ENCODE peak calls at places on chromosomes 6 and 20, in eight cellular contexts. T is tibial nerve, W is endothelial cell, Y is IMR-90, M is fibroblast of mammary gland, G is epithelial cell of esophagus, J is pancreas, C is B cell. K is an unnamed sample.

GRCh38 chr6:22112490-22112889 is 184.3 kb downstream of the PRL start:
- DNase-seq in T (no peak), J (no peak), G (peak), Y (peak), M (no peak), W (no peak), C (no peak), K (no peak)

GRCh38 chr6:169269180-169270076 is 15.8 kb upstream of the THBS2 start:
- DNase-seq in J (no peak), W (no peak), Y (peak), T (peak), G (peak), C (no peak), M (peak), K (no peak)

GRCh38 chr20:47432251-47433210 is 69.2 kb upstream of the NCOA3 start:
- DNase-seq in Y (peak), W (no peak), J (no peak), T (no peak), G (peak), M (peak), C (no peak), K (no peak)

GRCh38 chr20:63525968-63526367 is 5.4 kb downstream of the PPDPF start:
- DNase-seq in G (no peak), C (peak), Y (no peak), J (no peak), M (no peak), W (no peak), T (no peak), K (no peak)

GRCh38 chr6:79031821-79032590 is 46.0 kb downstream of the PHIP start:
- DNase-seq in M (peak), Y (peak), C (no peak), W (no peak), J (no peak), T (no peak), G (no peak), K (no peak)

GRCh38 chr6:139468178-139468577 is 93.7 kb upstream of the CITED2 start:
- DNase-seq in T (no peak), G (peak), W (no peak), M (no peak), Y (no peak), J (no peak), C (no peak), K (no peak)

GRCh38 chr20:13868331-13868730 is 83.5 kb downstream of the NDUFAF5 start:
- DNase-seq in Y (peak), W (no peak), M (peak), C (no peak), J (no peak), T (no peak), G (peak), K (no peak)

GRCh38 chr6:154292855-154293519 is 63.6 kb downstream of the IPCEF1 start:
- DNase-seq in Y (peak), M (peak), W (no peak), C (no peak), G (peak), J (no peak), T (no peak), K (no peak)

GRCh38 chr6:57303931-57304681 is 13.3 kb upstream of the PRIM2 start:
- DNase-seq in J (no peak), T (no peak), M (peak), Y (no peak), G (no peak), W (no peak), C (no peak), K (no peak)

GRCh38 chr20:60000271-60001026 is 42.2 kb downstream of the CDH26 start:
- DNase-seq in G (no peak), Y (no peak), W (no peak), J (no peak), M (no peak), C (no peak), T (no peak), K (no peak)

GRCh38 chr6:44795326-44795725 is 407.8 kb downstream of the CDC5L start:
- DNase-seq in J (no peak), Y (no peak), M (no peak), C (no peak), W (no peak), G (no peak), T (no peak), K (no peak)

GRCh38 chr6:66418906-66419305 is 711.9 kb upstream of the EYS start:
- DNase-seq in M (no peak), J (no peak), C (no peak), G (no peak), Y (no peak), T (no peak), W (no peak), K (no peak)

GRCh38 chr6:109055771-109056235 is 38.8 kb downstream of the SESN1 start:
- DNase-seq in W (no peak), M (peak), J (no peak), T (no peak), G (peak), Y (peak), C (no peak), K (no peak)

GRCh38 chr6:73282876-73283275 is 19.9 kb upstream of the KHDC1 start:
- DNase-seq in M (no peak), W (no peak), G (peak), J (no peak), T (no peak), C (no peak), Y (no peak), K (no peak)

DNA sequence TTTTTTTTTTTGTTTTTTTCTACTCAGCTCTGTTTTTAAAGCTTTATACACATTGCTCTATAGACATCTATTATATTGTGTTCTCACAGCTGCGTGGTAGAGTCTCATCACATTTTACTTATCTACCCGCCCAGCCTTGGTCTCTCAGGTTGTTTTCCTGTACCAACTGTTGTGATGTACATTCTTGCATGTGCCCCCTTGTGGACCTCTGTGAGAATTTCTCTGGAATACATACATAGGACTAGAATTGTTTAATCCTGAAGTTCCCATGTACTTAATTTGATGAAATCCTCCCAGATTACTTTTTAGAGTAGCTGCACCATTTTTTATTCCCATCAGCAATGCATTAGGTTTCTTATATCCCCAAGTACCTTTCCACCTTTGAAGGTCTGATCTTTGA is 40.4 kb upstream of the TINAG start:
- DNase-seq in W (peak), M (peak), G (peak), J (no peak), Y (peak), T (no peak), C (no peak), K (no peak)
- TF ChIP-seq CTCF in W (peak), M (peak), G (peak), J (no peak), Y (peak), T (no peak), C (no peak), K (no peak)

GRCh38 chr6:69706724-69707123 is 90.1 kb downstream of the LMBRD1 start:
- DNase-seq in M (no peak), W (no peak), G (no peak), Y (no peak), T (no peak), C (no peak), J (no peak), K (no peak)

GRCh38 chr6:69704916-69705315 is 91.9 kb downstream of the LMBRD1 start:
- DNase-seq in W (no peak), J (no peak), T (no peak), Y (no peak), C (no peak), G (no peak), M (no peak), K (no peak)

DNA sequence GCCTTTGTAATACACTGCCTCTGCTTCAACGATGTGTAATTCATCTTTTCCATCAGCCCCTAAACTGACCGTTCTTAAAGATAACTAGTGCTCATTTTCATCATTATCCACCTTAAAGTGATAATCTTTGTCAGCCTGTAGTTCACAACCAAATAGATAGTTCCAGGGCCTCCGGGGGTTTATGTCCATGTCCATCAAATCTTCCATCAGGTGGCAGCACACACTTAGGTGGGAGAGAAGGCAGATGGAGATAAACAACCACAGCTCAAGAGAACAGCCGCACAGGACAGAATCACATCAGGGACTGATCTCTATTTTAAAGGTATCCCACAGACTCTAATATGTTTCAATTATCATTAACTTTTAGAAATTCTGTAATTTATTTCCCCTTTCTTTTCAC is 90.9 kb downstream of the LMBRD1 start:
- DNase-seq in J (no peak), C (no peak), Y (no peak), M (no peak), G (no peak), T (no peak), W (no peak), K (no peak)
- TF ChIP-seq CTCF in J (no peak), C (no peak), Y (no peak), M (no peak), G (no peak), T (no peak), W (peak), K (no peak)

DNA sequence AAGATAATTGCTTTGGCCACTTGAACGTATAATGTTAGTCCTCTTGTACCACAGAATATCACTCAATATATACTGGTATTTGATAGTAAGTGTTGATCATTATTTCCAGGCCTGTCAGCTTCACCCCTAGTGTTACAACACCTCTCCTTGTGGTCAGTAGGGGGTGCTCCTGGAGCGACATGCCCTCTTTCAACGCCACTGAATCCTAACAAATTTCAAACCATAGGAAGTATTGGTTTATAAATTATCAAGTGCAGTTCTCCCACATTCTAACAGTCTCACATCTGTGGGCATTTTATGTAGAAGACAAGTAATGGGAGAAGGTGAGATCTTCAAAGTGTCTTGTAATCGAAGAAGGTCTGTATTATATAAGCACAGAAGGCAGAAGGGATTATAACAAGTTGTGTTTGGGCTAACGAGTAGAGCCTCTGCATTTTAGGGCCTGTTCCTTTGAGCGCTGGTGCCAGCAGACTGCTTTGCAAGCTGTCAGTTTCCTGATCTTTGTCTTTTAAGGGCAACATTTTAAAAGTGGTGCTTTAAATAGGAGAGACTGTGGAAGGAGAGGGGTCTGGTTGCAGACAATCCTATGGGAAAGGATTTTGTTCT is 57.1 kb upstream of the CEP162 start:
- DNase-seq in C (no peak), T (no peak), J (no peak), W (peak), M (peak), G (peak), Y (peak), K (peak)
- TF ChIP-seq CTCF in C (no peak), T (no peak), J (no peak), W (peak), M (peak), G (peak), Y (peak), K (peak)

GRCh38 chr6:151448623-151449022 is 3.3 kb downstream of the RMND1 start:
- DNase-seq in Y (no peak), T (no peak), G (no peak), W (no peak), M (no peak), J (no peak), C (no peak), K (no peak)
- TF ChIP-seq CTCF in Y (no peak), T (no peak), G (no peak), W (no peak), M (peak), J (no peak), C (no peak), K (no peak)

GRCh38 chr20:9878096-9878495 is 39.2 kb upstream of the PAK5 start:
- DNase-seq in J (no peak), M (peak), G (peak), W (no peak), Y (no peak), T (no peak), C (no peak), K (no peak)

GRCh38 chr20:9886227-9886626 is 47.4 kb upstream of the PAK5 start:
- DNase-seq in J (no peak), T (no peak), M (peak), C (no peak), Y (peak), W (no peak), G (no peak), K (no peak)

GRCh38 chr20:9884666-9885065 is 45.8 kb upstream of the PAK5 start:
- DNase-seq in C (no peak), T (no peak), Y (peak), W (no peak), M (peak), J (no peak), G (no peak), K (no peak)

GRCh38 chr20:9889270-9889981 is 50.5 kb upstream of the PAK5 start:
- DNase-seq in G (no peak), M (no peak), C (no peak), J (no peak), T (no peak), W (no peak), Y (no peak), K (peak)

GRCh38 chr20:9884061-9884460 is 45.2 kb upstream of the PAK5 start:
- DNase-seq in T (no peak), J (no peak), Y (no peak), C (no peak), G (peak), M (no peak), W (no peak), K (no peak)
- TF ChIP-seq CTCF in T (no peak), J (no peak), Y (no peak), C (no peak), G (peak), M (no peak), W (no peak), K (no peak)

GRCh38 chr6:146026873-146027272 is 2.0 kb upstream of the GRM1 start:
- DNase-seq in G (no peak), Y (no peak), C (no peak), W (no peak), T (no peak), J (no peak), M (no peak), K (no peak)

GRCh38 chr6:146029573-146030184 is 817 bp downstream of the GRM1 start:
- DNase-seq in C (no peak), W (no peak), J (no peak), G (no peak), T (no peak), M (no peak), Y (no peak), K (no peak)

GRCh38 chr6:146028250-146028789 is 542 bp upstream of the GRM1 start:
- DNase-seq in T (peak), J (peak), G (peak), Y (peak), W (peak), C (peak), M (peak), K (peak)

GRCh38 chr6:146028835-146029572 is at the start of gene GRM1:
- DNase-seq in T (no peak), Y (no peak), G (no peak), J (no peak), C (no peak), W (peak), M (no peak), K (no peak)

DNA sequence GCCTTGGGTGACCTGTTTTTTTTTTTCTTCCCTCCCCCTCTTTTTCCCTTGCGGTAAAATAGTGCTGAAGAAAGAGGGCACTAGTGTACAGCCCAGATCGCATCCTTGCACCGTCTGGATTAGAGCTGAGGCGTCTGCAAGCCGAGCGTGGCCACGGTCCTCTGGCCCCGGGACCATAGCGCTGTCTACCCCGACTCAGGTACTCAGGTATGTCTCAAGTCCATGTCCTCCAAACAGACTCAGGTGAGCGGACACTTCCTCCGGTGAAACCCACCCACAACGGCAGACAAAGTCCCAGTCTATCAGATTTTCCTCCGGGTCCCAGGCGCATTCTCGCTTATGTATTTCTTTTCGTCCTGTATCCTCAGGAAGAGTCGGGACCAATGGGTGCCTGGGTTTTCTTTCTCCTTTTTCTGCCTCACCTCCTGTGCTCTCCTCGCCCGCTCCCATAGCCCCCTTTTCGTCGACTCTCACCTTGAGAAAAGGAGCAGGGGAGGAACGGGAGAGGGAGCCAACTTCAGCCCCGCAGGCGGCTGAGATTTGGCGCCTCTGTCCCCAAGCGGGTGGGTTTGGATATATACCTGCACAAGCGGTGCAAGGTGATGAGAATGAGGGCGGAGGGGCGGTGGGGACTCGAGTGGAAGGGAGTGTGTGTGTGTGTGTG is 1.1 kb upstream of the GRM1 start:
- DNase-seq in J (no peak), C (no peak), W (peak), G (no peak), T (no peak), M (peak), Y (no peak), K (peak)
- TF ChIP-seq CTCF in J (no peak), C (no peak), W (no peak), G (no peak), T (no peak), M (peak), Y (no peak), K (no peak)

DNA sequence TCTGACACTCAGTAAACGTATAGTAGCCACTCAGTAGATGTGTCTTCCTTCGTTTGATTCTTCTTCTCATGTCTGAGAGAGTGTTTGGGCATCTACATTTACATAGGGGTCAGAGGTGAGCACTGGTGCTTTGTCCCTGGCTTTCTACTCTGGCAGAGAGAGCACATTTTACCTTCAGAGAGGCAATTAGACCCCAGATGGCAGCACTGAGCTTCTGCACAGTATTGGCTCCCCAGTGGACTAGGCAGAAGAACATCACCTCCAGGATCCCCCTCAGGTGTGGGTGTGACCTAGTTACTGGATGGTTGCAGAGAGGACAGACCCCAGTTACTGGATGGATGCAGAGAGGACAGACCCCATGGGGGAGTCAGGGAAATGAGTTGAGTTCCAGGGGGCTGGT is 327.2 kb downstream of the DHX35 start:
- DNase-seq in M (no peak), Y (no peak), T (no peak), G (no peak), C (no peak), J (no peak), W (no peak), K (peak)
- TF ChIP-seq CTCF in M (peak), Y (no peak), T (no peak), G (peak), C (peak), J (no peak), W (peak), K (peak)

K was measured in GM10248.